ENCODE peak calls at places on chromosomes 12 and 14, in nine cellular contexts. M is ascending aorta, O is left ventricle myocardium inferior, G is IMR-90, X is RWPE2, N is mucosa of descending colon, D is dorsolateral prefrontal cortex, L is OCI-LY7, A is skeletal muscle cell. U is an unnamed sample.

GRCh38 chr14:103923863-103924262 is 4.4 kb upstream of the TDRD9 start:
- DNase-seq in X (no peak), A (no peak), G (no peak), D (no peak), O (peak), N (no peak), L (no peak), M (no peak), U (peak)

GRCh38 chr14:51442513-51443175 is 202.6 kb downstream of the TMX1 start:
- DNase-seq in O (no peak), G (peak), A (peak), X (peak), D (no peak), M (no peak), L (no peak), N (peak), U (no peak)

GRCh38 chr14:73180385-73180805 is 44.1 kb downstream of the PSEN1 start:
- DNase-seq in A (peak), G (peak), D (no peak), N (no peak), M (no peak), L (no peak), X (no peak), O (no peak), U (no peak)

GRCh38 chr14:22976620-22977433 is 5.5 kb downstream of the AJUBA start:
- DNase-seq in X (no peak), O (no peak), N (peak), M (no peak), L (peak), G (peak), D (no peak), A (no peak), U (no peak)

GRCh38 chr12:12272869-12273268 is 6.0 kb upstream of the LRP6 start:
- DNase-seq in M (no peak), G (no peak), X (no peak), D (no peak), N (no peak), A (no peak), L (no peak), O (no peak), U (peak)

GRCh38 chr14:78836777-78837176 is 666.6 kb downstream of the NRXN3 start:
- DNase-seq in X (no peak), A (peak), N (peak), D (no peak), O (no peak), L (peak), M (no peak), G (peak), U (peak)

GRCh38 chr14:53999061-53999488 is 42.5 kb upstream of the BMP4 start:
- DNase-seq in G (peak), A (peak), L (no peak), O (no peak), X (no peak), D (no peak), M (no peak), N (no peak), U (peak)

GRCh38 chr14:103886304-103887169 is 39.2 kb upstream of the PPP1R13B start:
- DNase-seq in O (no peak), G (no peak), D (no peak), L (no peak), X (peak), N (no peak), M (no peak), A (no peak), U (no peak)

GRCh38 chr12:130041983-130042812 is 120.1 kb upstream of the FZD10 start:
- DNase-seq in L (no peak), A (no peak), G (no peak), N (peak), M (no peak), O (no peak), D (peak), X (no peak), U (peak)

GRCh38 chr12:28219827-28220226 is 29.6 kb downstream of the CCDC91 start:
- DNase-seq in X (no peak), D (no peak), L (no peak), M (no peak), A (no peak), N (no peak), O (no peak), G (no peak), U (no peak)

GRCh38 chr12:112198120-112198733 is 72.9 kb downstream of the TRAFD1 start:
- DNase-seq in M (no peak), N (peak), L (peak), X (no peak), G (peak), O (no peak), A (peak), D (no peak), U (peak)

GRCh38 chr12:114770323-114770722 is 86.3 kb upstream of the TBX3 start:
- DNase-seq in L (no peak), O (no peak), N (no peak), A (no peak), M (no peak), G (no peak), D (no peak), X (no peak), U (peak)

GRCh38 chr12:119804011-119804641 is 73.0 kb downstream of the CIT start:
- DNase-seq in M (no peak), A (no peak), O (peak), G (peak), N (peak), X (peak), D (peak), L (no peak), U (peak)
- H3K4me3 ChIP-seq in M (peak), A (peak), O (peak), G (peak), N (no peak), X (no peak), D (peak), L (no peak), U (no peak)

DNA sequence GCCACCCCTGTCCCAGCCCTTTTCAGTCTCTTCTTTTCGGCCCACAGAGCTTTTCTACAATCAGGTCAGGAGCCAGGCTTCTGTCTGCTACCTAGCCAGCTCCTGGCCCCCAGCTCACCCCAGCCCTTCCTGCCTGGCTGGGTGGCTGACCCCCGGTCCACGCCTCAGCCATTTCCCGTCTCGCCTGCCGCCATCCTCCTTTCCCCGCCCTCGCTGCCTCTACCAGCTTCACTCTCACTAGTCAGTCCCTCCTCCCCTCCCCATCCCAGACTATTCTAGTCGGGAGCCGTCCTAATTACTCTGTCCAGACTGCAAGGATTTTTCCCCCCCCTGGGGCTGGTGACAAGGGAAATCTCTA is 876 bp downstream of the DHH start:
- DNase-seq in G (no peak), M (no peak), L (no peak), O (peak), N (no peak), X (no peak), A (no peak), D (no peak), U (no peak)
- H3K4me3 ChIP-seq in G (no peak), M (peak), L (no peak), O (peak), N (no peak), X (no peak), A (peak), D (peak), U (peak)

DNA sequence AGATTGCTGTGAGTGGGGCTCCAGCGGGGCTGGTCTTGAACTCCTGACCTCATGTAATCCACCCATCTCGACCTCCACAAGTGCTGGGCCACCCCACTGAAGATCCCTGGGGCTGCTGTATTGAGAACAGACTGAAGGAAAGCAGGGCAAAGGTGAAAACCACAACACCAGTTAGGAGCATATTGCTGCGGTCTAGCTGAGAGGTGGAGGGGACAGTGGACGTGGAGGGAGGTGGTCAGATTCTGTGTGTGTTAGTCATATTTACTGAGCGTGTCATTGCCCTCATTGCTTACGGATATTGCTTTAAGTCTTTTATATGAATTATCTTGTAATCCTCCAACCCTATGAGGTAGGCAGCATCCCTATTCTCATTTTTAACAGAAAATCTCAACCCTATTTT is 69.0 kb upstream of the OVCH1 start:
- DNase-seq in N (no peak), G (peak), O (no peak), M (no peak), A (no peak), D (no peak), L (no peak), X (no peak), U (no peak)
- H3K4me3 ChIP-seq in N (no peak), G (no peak), O (no peak), M (no peak), A (no peak), D (no peak), L (no peak), X (no peak), U (no peak)

GRCh38 chr12:48814313-48815280 is 3.7 kb upstream of the CACNB3 start:
- DNase-seq in L (peak), A (no peak), M (peak), G (peak), X (no peak), D (peak), N (peak), O (peak), U (peak)

GRCh38 chr12:48810817-48811453 is 7.4 kb upstream of the CACNB3 start:
- DNase-seq in D (no peak), A (peak), G (peak), M (no peak), L (no peak), O (no peak), X (no peak), N (no peak), U (no peak)

GRCh38 chr12:48812389-48812788 is 5.9 kb upstream of the CACNB3 start:
- DNase-seq in L (no peak), N (no peak), D (no peak), M (no peak), G (no peak), X (no peak), A (no peak), O (no peak), U (no peak)

GRCh38 chr12:48813464-48814312 is 4.6 kb upstream of the CACNB3 start:
- DNase-seq in X (no peak), L (no peak), M (no peak), A (no peak), N (no peak), G (peak), O (no peak), D (no peak), U (peak)

DNA sequence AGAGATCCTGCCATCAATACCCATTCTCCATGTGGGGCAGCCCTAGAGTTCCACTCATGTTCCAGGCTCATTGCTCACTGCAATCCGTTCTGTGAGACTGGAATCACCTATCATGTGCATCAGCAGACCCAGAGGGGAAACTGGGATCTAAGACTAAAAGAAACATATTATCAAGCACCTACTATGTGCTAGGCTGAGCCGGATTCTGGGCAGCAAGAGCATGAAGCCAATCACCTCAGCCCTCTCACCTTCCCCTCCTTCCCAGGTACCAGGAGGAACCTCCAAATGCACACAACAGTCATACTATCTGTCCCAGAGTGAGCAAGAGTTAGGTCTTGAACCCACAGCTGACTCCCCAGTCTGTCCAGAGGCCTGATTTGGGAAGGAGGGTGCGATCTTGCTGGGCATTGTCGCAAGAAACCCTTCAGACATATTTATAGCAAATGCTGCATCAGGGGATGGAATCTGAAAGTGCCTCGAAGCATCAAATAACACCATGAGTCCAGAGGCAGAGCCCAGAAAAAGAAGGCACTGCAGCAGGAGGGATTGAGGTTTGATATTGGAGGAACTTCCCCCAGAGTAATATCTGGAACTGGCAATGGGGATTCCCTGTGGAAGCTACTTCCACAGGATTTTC is 6.7 kb upstream of the CACNB3 start:
- DNase-seq in A (no peak), O (no peak), L (no peak), N (no peak), G (peak), X (no peak), M (no peak), D (no peak), U (no peak)
- H3K4me3 ChIP-seq in A (no peak), O (no peak), L (no peak), N (no peak), G (no peak), X (no peak), M (no peak), D (no peak), U (no peak)

GRCh38 chr12:76876696-76877229 is 2.1 kb downstream of the CSRP2 start:
- DNase-seq in G (no peak), L (no peak), A (no peak), O (no peak), X (no peak), M (no peak), N (no peak), D (no peak), U (no peak)

GRCh38 chr12:76872415-76872814 is 6.4 kb downstream of the CSRP2 start:
- DNase-seq in A (no peak), G (no peak), O (no peak), L (peak), N (no peak), X (no peak), M (no peak), D (no peak), U (no peak)

GRCh38 chr12:76871751-76872150 is 7.1 kb downstream of the CSRP2 start:
- DNase-seq in M (no peak), D (no peak), O (no peak), N (no peak), L (no peak), G (no peak), A (no peak), X (no peak), U (no peak)

GRCh38 chr12:76874491-76875190 is 4.2 kb downstream of the CSRP2 start:
- DNase-seq in O (no peak), N (no peak), L (no peak), X (no peak), D (no peak), A (no peak), M (no peak), G (no peak), U (no peak)

GRCh38 chr12:76874027-76874426 is 4.8 kb downstream of the CSRP2 start:
- DNase-seq in N (no peak), D (no peak), X (no peak), M (no peak), O (no peak), A (no peak), L (no peak), G (no peak), U (no peak)
- H3K4me3 ChIP-seq in N (no peak), D (no peak), X (no peak), M (no peak), O (no peak), A (no peak), L (no peak), G (no peak), U (no peak)

GRCh38 chr12:99453831-99454538 is 193.6 kb upstream of the GARIN6 start:
- DNase-seq in O (no peak), M (no peak), L (no peak), G (no peak), N (no peak), X (no peak), D (no peak), A (no peak), U (no peak)
- H3K4me3 ChIP-seq in O (no peak), M (peak), L (no peak), G (no peak), N (no peak), X (no peak), D (no peak), A (no peak), U (no peak)

DNA sequence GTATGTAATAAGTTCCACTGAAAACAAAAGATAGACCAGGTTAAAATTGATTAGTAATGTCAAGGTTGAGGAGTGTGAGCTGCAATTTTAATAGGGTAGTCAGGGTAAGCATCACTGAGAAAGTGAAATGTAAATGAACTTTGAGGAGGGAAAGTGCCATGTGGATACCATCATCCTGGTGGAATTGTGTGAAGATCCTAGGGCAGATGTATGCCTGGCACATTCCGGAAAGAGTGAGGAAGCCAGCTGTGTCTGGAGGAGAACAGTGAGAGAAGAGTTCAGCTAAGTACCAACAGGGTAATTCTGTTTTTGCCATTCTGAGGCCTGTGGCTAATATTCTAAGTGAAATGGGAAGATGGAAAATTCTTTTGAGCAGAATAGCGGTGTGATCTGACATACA is 2.9 kb upstream of the CLEC2A start:
- DNase-seq in O (no peak), L (no peak), D (no peak), G (no peak), M (no peak), A (no peak), X (no peak), N (no peak), U (no peak)
- H3K4me3 ChIP-seq in O (no peak), L (no peak), D (no peak), G (no peak), M (no peak), A (no peak), X (no peak), N (no peak), U (no peak)

DNA sequence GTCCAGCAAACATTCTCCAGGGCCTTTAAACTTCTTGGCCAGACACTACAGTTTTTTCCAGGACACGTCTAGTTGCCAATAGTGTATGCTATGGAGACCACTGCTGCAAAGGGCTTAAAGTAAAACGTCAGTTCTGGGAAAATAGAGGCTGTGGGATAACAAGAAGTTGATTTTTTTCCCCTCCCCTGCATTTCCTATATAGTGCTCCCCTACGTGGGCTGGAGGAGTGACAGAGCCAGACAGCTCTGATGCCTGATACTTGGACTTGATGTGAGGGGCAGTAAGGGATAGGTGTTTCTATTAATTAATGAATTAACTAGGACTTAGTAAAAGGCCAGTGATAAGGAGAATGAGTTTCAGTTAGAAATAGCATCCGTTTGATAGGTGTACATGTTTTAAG is 2.4 kb downstream of the ACVR1B start:
- DNase-seq in M (no peak), A (no peak), D (no peak), O (no peak), X (no peak), L (no peak), N (no peak), G (no peak), U (no peak)
- H3K4me3 ChIP-seq in M (peak), A (no peak), D (peak), O (peak), X (no peak), L (no peak), N (no peak), G (no peak), U (no peak)

U was measured in thyroid gland.